ENCODE peak calls at places on chromosomes 3 and 15, in nine cellular contexts. U is IMR-90, M is esophagus squamous epithelium, W is tibial nerve, V is lower leg skin, Z is GM12892, R is endothelial cell of umbilical vein, I is body of pancreas, G is heart left ventricle. E is an unnamed sample.

GRCh38 chr3:28335246-28335645 is 13.3 kb upstream of the ZCWPW2 start:
- DNase-seq in U (no peak), M (no peak), W (no peak), V (no peak), Z (no peak), R (no peak), I (no peak), G (no peak), E (no peak)

GRCh38 chr15:51737538-51738305 is at the start of gene LYSMD2:
- DNase-seq in U (peak), M (no peak), W (peak), V (peak), Z (peak), R (peak), I (peak), G (peak), E (peak)

GRCh38 chr15:73584699-73585420 is 48.3 kb downstream of the NPTN start:
- DNase-seq in U (no peak), M (no peak), W (no peak), V (no peak), Z (no peak), R (no peak), I (no peak), G (no peak), E (no peak)

GRCh38 chr3:178778579-178778978 is 242.3 kb downstream of the KCNMB2 start:
- DNase-seq in U (no peak), M (no peak), W (no peak), V (no peak), Z (no peak), R (no peak), I (no peak), G (no peak), E (no peak)

GRCh38 chr3:81242871-81243270 is 518.6 kb downstream of the GBE1 start:
- DNase-seq in U (peak), M (no peak), W (no peak), V (no peak), Z (no peak), R (peak), I (no peak), G (no peak), E (no peak)

GRCh38 chr15:96049766-96050165 is 280.7 kb upstream of the NR2F2 start:
- DNase-seq in U (no peak), M (no peak), W (no peak), V (no peak), Z (no peak), R (no peak), I (no peak), G (no peak), E (no peak)

GRCh38 chr3:143973352-143974021 is 1.9 kb downstream of the DIPK2A start:
- DNase-seq in U (peak), M (no peak), W (peak), V (no peak), Z (no peak), R (peak), I (no peak), G (peak), E (no peak)

GRCh38 chr15:65580287-65580686 is 30.6 kb downstream of the INTS14 start:
- DNase-seq in U (peak), M (no peak), W (no peak), V (no peak), Z (no peak), R (no peak), I (no peak), G (no peak), E (no peak)

GRCh38 chr3:129315386-129315991 is 36.8 kb downstream of the HMCES start:
- DNase-seq in U (peak), M (no peak), W (peak), V (no peak), Z (no peak), R (peak), I (peak), G (peak), E (no peak)

GRCh38 chr3:129313415-129313982 is 34.8 kb downstream of the HMCES start:
- DNase-seq in U (peak), M (no peak), W (no peak), V (no peak), Z (no peak), R (no peak), I (peak), G (no peak), E (no peak)

GRCh38 chr3:129312671-129313414 is 34.2 kb downstream of the HMCES start:
- DNase-seq in U (peak), M (no peak), W (no peak), V (no peak), Z (no peak), R (no peak), I (no peak), G (no peak), E (no peak)

GRCh38 chr3:129314757-129315385 is 36.2 kb downstream of the HMCES start:
- DNase-seq in U (peak), M (no peak), W (peak), V (peak), Z (peak), R (peak), I (peak), G (peak), E (peak)

GRCh38 chr3:129313983-129314756 is 35.5 kb downstream of the HMCES start:
- DNase-seq in U (peak), M (no peak), W (peak), V (no peak), Z (no peak), R (no peak), I (peak), G (no peak), E (no peak)
- TF ChIP-seq POLR2A in U (peak), M (no peak), W (no peak), V (no peak), Z (peak), R (no peak), I (peak), G (no peak), E (peak)

GRCh38 chr3:126262227-126262626 is 81.8 kb upstream of the ALDH1L1 start:
- DNase-seq in U (no peak), M (no peak), W (no peak), V (no peak), Z (no peak), R (no peak), I (no peak), G (no peak), E (no peak)

GRCh38 chr3:126264381-126264780 is 84.0 kb upstream of the ALDH1L1 start:
- DNase-seq in U (no peak), M (no peak), W (no peak), V (peak), Z (no peak), R (no peak), I (no peak), G (no peak), E (no peak)

GRCh38 chr3:126263539-126263938 is 83.2 kb upstream of the ALDH1L1 start:
- DNase-seq in U (no peak), M (no peak), W (no peak), V (peak), Z (no peak), R (no peak), I (no peak), G (no peak), E (no peak)

GRCh38 chr3:126264952-126265351 is 84.6 kb upstream of the ALDH1L1 start:
- DNase-seq in U (no peak), M (no peak), W (no peak), V (peak), Z (no peak), R (no peak), I (no peak), G (no peak), E (no peak)

GRCh38 chr3:126263971-126264370 is 83.6 kb upstream of the ALDH1L1 start:
- DNase-seq in U (no peak), M (no peak), W (no peak), V (peak), Z (no peak), R (no peak), I (no peak), G (no peak), E (no peak)
- TF ChIP-seq POLR2A in U (no peak), M (no peak), W (no peak), V (no peak), Z (no peak), R (no peak), I (no peak), G (no peak), E (no peak)

DNA sequence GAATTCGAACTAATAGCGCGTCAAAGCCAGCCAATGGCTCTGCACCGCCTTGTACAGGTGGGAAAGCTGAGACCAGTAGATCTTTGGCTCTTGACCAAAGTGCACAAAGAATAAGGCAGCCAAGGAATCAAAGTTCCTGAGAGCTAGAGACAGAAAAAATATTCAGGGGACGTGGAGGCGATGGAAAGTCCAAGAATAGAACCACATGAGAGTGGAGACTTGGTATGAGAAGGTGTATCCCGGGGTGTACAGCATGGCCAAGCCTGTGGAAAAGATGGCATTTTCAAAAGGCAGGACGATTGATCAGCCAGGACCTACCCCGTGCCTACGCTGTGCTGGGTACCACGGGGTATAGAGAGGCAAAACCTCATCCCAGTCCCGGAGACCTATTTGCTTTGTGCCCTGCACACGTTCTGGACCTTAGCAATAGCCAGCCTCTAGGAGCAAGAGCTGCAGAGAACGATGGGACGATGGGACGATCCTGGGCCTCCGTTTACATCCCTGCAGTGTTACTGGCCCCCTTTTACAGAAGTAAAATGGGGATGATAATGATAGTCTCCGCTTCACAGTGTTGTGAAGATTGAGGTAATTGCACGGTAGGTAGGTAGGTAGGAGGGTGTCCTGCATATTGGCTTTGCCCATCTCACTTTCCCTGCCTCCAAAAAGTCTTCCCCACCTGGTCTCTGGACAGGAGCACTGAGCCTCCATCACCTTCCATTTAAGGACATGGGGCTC is 583 bp upstream of the RBSN start:
- DNase-seq in U (no peak), M (no peak), W (no peak), V (no peak), Z (no peak), R (no peak), I (peak), G (no peak), E (no peak)
- TF ChIP-seq POLR2A in U (no peak), M (no peak), W (no peak), V (no peak), Z (no peak), R (no peak), I (no peak), G (no peak), E (no peak)

GRCh38 chr15:48317221-48317620 is 14.0 kb upstream of the DUT start:
- DNase-seq in U (no peak), M (no peak), W (no peak), V (no peak), Z (no peak), R (no peak), I (no peak), G (no peak), E (no peak)

GRCh38 chr15:48313216-48313615 is 18.0 kb upstream of the DUT start:
- DNase-seq in U (no peak), M (no peak), W (no peak), V (no peak), Z (no peak), R (no peak), I (no peak), G (no peak), E (no peak)

GRCh38 chr15:48309740-48310139 is 21.5 kb upstream of the DUT start:
- DNase-seq in U (no peak), M (no peak), W (no peak), V (no peak), Z (no peak), R (no peak), I (no peak), G (no peak), E (no peak)

GRCh38 chr15:48318131-48318530 is 13.1 kb upstream of the DUT start:
- DNase-seq in U (no peak), M (no peak), W (no peak), V (no peak), Z (no peak), R (no peak), I (no peak), G (no peak), E (no peak)

DNA sequence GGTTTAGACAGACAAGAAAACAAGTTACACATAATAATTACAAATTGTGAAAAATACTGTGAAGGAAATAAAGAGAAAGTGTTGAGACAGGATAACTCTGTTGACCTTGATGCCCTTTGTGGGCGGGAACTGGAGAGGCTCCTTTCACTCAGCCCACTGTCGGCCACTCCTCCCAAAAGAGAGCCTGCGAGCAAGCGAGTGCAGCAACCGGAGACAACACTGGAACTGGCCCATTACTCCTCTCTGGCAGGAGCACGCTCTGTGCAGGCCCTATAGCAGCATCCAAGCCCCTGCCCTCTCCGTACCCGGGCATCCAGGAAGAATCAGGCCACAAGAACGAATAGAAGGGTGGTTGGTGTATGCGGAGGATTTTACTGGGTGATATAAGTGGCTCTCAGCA is 16.2 kb upstream of the DUT start:
- DNase-seq in U (no peak), M (no peak), W (no peak), V (no peak), Z (no peak), R (no peak), I (no peak), G (no peak), E (no peak)
- TF ChIP-seq POLR2A in U (no peak), M (no peak), W (no peak), V (no peak), Z (no peak), R (no peak), I (no peak), G (no peak), E (no peak)

DNA sequence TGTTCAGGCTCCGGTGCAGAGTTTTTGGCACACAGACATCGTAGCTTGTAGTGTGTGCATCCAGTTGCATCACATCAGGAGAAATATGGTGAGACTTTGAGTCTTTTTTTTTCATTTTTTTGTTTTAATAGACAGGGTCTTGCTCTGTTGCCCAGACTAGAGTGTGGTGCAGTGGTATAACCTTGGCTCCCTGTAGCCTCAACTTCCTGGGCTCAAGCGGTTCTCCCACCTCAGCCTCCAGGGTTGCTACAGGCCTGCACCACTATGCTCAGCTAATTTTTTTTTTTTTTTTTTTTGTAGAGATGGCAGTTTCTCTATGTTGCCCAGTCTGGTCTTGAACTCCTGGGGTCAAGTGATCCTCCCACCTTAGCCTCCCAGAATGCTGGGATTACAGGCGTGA is 51.1 kb upstream of the TEX264 start:
- DNase-seq in U (no peak), M (no peak), W (no peak), V (no peak), Z (no peak), R (no peak), I (no peak), G (no peak), E (no peak)
- TF ChIP-seq POLR2A in U (no peak), M (no peak), W (no peak), V (no peak), Z (no peak), R (no peak), I (no peak), G (no peak), E (no peak)

GRCh38 chr3:47476644-47477199 is 981 bp upstream of the SCAP start:
- DNase-seq in U (no peak), M (no peak), W (no peak), V (no peak), Z (no peak), R (no peak), I (no peak), G (no peak), E (no peak)

GRCh38 chr3:47478022-47478421 is 2.3 kb upstream of the SCAP start:
- DNase-seq in U (no peak), M (no peak), W (no peak), V (no peak), Z (no peak), R (no peak), I (no peak), G (no peak), E (no peak)

GRCh38 chr3:47475029-47475569 is 642 bp downstream of the SCAP start:
- DNase-seq in U (peak), M (no peak), W (no peak), V (peak), Z (no peak), R (peak), I (peak), G (no peak), E (no peak)

GRCh38 chr3:47476330-47476626 is 537 bp upstream of the SCAP start:
- DNase-seq in U (no peak), M (no peak), W (no peak), V (no peak), Z (no peak), R (no peak), I (no peak), G (no peak), E (no peak)

GRCh38 chr3:47475570-47476329 is at the start of gene SCAP:
- DNase-seq in U (peak), M (peak), W (peak), V (peak), Z (peak), R (peak), I (peak), G (peak), E (peak)
- TF ChIP-seq POLR2A in U (no peak), M (peak), W (peak), V (no peak), Z (peak), R (peak), I (peak), G (no peak), E (no peak)

DNA sequence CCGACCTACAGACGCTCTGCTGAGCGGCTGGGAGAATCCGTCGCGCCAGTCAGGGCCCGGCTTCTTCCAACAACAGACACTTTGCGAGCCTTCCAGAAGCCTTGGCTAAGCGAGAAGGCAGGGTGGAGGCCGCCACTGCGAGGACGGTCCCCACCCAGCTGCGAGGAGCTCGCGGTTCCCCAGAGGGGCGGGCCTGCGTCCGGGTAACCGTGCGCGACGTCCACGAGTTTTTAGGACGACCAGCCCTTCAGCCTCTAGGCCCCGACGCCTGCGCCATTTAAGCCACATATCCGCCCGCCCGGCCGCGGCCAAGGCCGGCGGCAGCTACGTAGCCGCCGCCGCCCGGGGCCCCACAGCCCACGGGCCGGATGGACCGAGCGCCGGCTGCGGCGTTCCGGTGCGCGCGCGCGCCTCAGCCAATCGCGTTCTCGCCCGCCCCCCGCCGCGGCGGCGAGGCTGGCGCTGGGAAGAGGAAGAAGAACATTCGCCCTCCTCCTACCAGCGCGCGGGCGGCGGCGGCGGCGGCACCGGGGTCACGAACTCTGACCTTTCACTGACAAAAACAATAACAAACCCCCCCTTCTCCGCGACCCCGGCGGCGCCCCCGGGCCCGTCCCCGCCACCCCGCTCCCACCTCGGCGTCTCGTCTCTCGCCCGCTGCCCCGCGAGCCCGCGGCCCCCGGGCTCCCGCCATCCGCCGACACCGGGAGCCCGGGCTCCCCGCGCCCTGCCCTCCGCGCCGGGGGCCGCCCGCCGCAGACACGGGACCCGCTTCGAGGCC is at the start of gene NR2C2:
- DNase-seq in U (peak), M (peak), W (peak), V (peak), Z (peak), R (peak), I (peak), G (peak), E (peak)
- TF ChIP-seq POLR2A in U (peak), M (peak), W (peak), V (no peak), Z (peak), R (peak), I (peak), G (peak), E (peak)

GRCh38 chr3:140943781-140944547 is 2.3 kb downstream of the SLC25A36 start:
- DNase-seq in U (no peak), M (no peak), W (no peak), V (no peak), Z (no peak), R (no peak), I (no peak), G (no peak), E (no peak)

GRCh38 chr3:140941090-140941433 is 574 bp upstream of the SLC25A36 start:
- DNase-seq in U (no peak), M (no peak), W (no peak), V (no peak), Z (no peak), R (no peak), I (no peak), G (no peak), E (no peak)

GRCh38 chr3:140941434-140942220 is at the start of gene SLC25A36:
- DNase-seq in U (peak), M (peak), W (peak), V (peak), Z (peak), R (peak), I (peak), G (peak), E (peak)

DNA sequence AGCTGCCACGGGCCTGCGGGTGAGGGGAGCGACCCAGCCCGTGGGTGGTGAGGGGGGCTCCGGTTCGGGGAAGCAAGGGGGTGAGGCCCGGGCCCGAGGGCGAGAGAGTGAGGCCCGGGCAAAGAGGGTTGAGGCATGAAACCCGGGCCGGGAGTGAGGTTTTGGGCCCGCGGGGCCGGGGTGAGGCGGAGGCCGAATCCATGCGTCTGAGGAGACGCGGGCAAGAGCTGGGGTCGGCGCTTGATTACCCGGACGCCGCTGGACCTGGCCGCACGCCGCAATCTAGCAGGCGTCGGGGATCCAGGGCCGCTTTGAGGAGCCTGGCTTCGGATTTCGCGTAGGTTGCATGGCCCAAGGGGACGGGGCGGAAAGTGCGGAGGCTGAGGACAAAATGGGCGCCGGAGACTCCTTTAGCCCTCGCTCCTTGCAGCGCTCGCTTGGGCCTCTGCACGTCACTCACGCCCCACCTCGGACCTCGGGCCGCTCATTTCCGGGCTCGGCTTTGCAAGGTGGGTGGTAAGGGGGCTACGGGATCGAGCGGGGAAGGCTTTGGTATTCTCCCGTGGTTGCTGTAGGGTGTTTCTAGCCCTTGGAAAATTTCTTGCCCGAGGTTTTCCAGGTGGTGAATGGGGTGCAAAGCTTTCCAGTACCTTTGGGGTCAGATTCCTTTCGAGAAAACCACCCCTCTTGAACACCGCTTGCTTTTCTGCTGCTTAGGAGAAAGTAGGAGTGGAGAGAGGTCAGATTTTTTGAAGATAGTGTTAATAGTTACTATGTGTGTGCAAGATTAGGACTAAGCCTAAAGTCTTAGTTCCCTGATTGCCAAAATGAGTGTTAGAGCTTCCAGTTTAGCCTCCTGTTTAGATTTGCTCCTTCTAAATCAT is 827 bp downstream of the SLC25A36 start:
- DNase-seq in U (peak), M (no peak), W (peak), V (peak), Z (peak), R (peak), I (peak), G (peak), E (peak)
- TF ChIP-seq POLR2A in U (no peak), M (peak), W (no peak), V (no peak), Z (peak), R (no peak), I (peak), G (no peak), E (peak)